ENCODE peak calls at places on chromosomes 13 and 19, in five cellular contexts. One of them, this sample, is unnamed.

GRCh38 chr19:44142014-44142523 is 715 bp downstream of the ZNF234 start:
- DNase-seq in progenitor cell of endocrine pancreas: no peak
- DNase-seq in mesothelial cell of epicardium: no peak
- DNase-seq in glutamatergic neuron: no peak
- DNase-seq in nephron progenitor cell: peak; percentile 18
- DNase-seq in this sample: no peak

GRCh38 chr13:50635504-50635903 is 208.0 kb downstream of the DLEU7 start:
- DNase-seq in nephron progenitor cell: no peak
- DNase-seq in glutamatergic neuron: no peak
- DNase-seq in mesothelial cell of epicardium: no peak
- DNase-seq in progenitor cell of endocrine pancreas: no peak
- DNase-seq in this sample: peak; percentile 28

GRCh38 chr19:13460045-13460444 is 46.2 kb downstream of the CACNA1A start:
- DNase-seq in glutamatergic neuron: no peak
- DNase-seq in nephron progenitor cell: no peak
- DNase-seq in mesothelial cell of epicardium: no peak
- DNase-seq in progenitor cell of endocrine pancreas: no peak
- DNase-seq in this sample: no peak

GRCh38 chr19:6273701-6274601 is 5.8 kb downstream of the MLLT1 start:
- DNase-seq in progenitor cell of endocrine pancreas: no peak
- DNase-seq in glutamatergic neuron: no peak
- DNase-seq in mesothelial cell of epicardium: no peak
- DNase-seq in nephron progenitor cell: peak; percentile 38
- DNase-seq in this sample: peak; percentile 25

GRCh38 chr19:31304877-31305312 is 44.3 kb downstream of the TSHZ3 start:
- DNase-seq in nephron progenitor cell: no peak
- DNase-seq in mesothelial cell of epicardium: no peak
- DNase-seq in glutamatergic neuron: no peak
- DNase-seq in progenitor cell of endocrine pancreas: no peak
- DNase-seq in this sample: no peak

GRCh38 chr13:111363121-111363520 is 42.7 kb downstream of the TEX29 start:
- DNase-seq in mesothelial cell of epicardium: no peak
- DNase-seq in progenitor cell of endocrine pancreas: no peak
- DNase-seq in nephron progenitor cell: no peak
- DNase-seq in glutamatergic neuron: no peak
- DNase-seq in this sample: no peak

GRCh38 chr13:48485447-48485846 is 47.4 kb downstream of the RCBTB2 start:
- DNase-seq in glutamatergic neuron: no peak
- DNase-seq in nephron progenitor cell: no peak
- DNase-seq in mesothelial cell of epicardium: no peak
- DNase-seq in progenitor cell of endocrine pancreas: no peak
- DNase-seq in this sample: no peak

GRCh38 chr19:19866599-19867248 is 1.0 kb downstream of the ZNF253 start:
- DNase-seq in nephron progenitor cell: peak; percentile 6
- DNase-seq in progenitor cell of endocrine pancreas: peak; percentile 35
- DNase-seq in mesothelial cell of epicardium: no peak
- DNase-seq in glutamatergic neuron: peak; percentile 74
- DNase-seq in this sample: peak; percentile 54

GRCh38 chr19:38360839-38361631 is 13.3 kb upstream of the PSMD8 start:
- DNase-seq in progenitor cell of endocrine pancreas: no peak
- DNase-seq in nephron progenitor cell: no peak
- DNase-seq in glutamatergic neuron: peak; percentile 39
- DNase-seq in mesothelial cell of epicardium: no peak
- DNase-seq in this sample: no peak

GRCh38 chr13:44218501-44219240 is 155.0 kb upstream of the SERP2 start:
- DNase-seq in nephron progenitor cell: no peak
- DNase-seq in glutamatergic neuron: no peak
- DNase-seq in progenitor cell of endocrine pancreas: no peak
- DNase-seq in mesothelial cell of epicardium: no peak
- DNase-seq in this sample: no peak

GRCh38 chr19:7637374-7638256 is 705 bp downstream of the STXBP2 start:
- DNase-seq in glutamatergic neuron: no peak
- DNase-seq in progenitor cell of endocrine pancreas: no peak
- DNase-seq in nephron progenitor cell: no peak
- DNase-seq in mesothelial cell of epicardium: no peak
- DNase-seq in this sample: no peak

DNA sequence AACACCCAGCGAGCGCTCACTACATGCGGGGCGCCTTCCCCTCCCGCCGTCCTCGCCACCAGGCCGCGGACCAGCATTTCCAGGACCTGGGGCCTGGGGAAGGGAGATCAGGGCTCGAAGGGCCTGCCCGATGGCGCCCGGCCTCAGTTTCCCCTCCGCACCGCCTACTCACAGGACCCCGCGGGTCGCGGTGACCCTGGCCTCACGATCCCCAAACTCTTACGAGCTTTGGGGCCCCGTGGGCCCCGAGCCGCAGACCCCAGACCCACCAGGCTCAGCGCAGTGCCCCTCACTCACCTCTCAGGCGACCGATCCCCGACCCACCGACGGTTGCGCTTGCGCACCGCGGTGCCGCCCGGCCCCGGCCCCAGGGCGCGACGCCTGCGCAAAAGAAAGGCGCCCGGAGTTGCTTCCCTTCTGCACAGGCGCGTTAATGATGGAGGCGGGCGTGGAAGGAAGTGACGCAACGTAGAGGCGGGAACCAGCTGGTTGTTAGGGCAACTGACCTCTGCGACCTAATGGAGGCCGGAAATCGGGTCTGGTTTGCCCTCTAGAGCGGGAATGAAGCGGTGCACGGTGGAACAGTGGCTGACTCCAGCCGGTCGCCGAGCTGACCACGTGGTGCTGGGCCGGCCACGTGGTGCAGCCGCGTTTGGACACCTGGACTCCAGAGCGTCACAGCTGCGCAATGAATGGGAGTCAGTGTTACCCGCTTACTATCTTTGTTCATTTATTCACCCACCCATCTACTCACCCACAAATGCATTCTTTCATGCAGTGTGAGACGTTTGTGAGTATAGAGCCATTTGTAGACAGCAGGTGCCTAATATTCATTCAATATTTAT is at the start of gene SGTA:
- DNase-seq in progenitor cell of endocrine pancreas: peak; percentile 96
- DNase-seq in mesothelial cell of epicardium: peak; percentile 94
- DNase-seq in nephron progenitor cell: peak; percentile 96
- DNase-seq in glutamatergic neuron: peak; percentile 96
- DNase-seq in this sample: peak; percentile 98
- TF ChIP-seq CTCF in progenitor cell of endocrine pancreas: peak; percentile 48
- TF ChIP-seq CTCF in mesothelial cell of epicardium: peak; percentile 22
- TF ChIP-seq CTCF in nephron progenitor cell: peak; percentile 31
- TF ChIP-seq CTCF in glutamatergic neuron: no peak
- TF ChIP-seq CTCF in this sample: peak; percentile 38

GRCh38 chr19:56367829-56368711 is 25.3 kb downstream of the ZNF582 start:
- DNase-seq in glutamatergic neuron: peak; percentile 97
- DNase-seq in nephron progenitor cell: peak; percentile 79
- DNase-seq in mesothelial cell of epicardium: peak; percentile 78
- DNase-seq in progenitor cell of endocrine pancreas: peak; percentile 77
- DNase-seq in this sample: peak; percentile 68
- TF ChIP-seq CTCF in glutamatergic neuron: no peak
- TF ChIP-seq CTCF in nephron progenitor cell: no peak
- TF ChIP-seq CTCF in mesothelial cell of epicardium: no peak
- TF ChIP-seq CTCF in progenitor cell of endocrine pancreas: no peak
- TF ChIP-seq CTCF in this sample: no peak

GRCh38 chr19:11597202-11598102 is at the start of gene ZNF627:
- DNase-seq in mesothelial cell of epicardium: peak; percentile 98
- DNase-seq in glutamatergic neuron: peak; percentile 99
- DNase-seq in nephron progenitor cell: peak; percentile 96
- DNase-seq in progenitor cell of endocrine pancreas: peak; percentile 97
- DNase-seq in this sample: peak; percentile 98
- TF ChIP-seq CTCF in mesothelial cell of epicardium: no peak
- TF ChIP-seq CTCF in glutamatergic neuron: peak; percentile 13
- TF ChIP-seq CTCF in nephron progenitor cell: no peak
- TF ChIP-seq CTCF in progenitor cell of endocrine pancreas: peak; percentile 20
- TF ChIP-seq CTCF in this sample: no peak

DNA sequence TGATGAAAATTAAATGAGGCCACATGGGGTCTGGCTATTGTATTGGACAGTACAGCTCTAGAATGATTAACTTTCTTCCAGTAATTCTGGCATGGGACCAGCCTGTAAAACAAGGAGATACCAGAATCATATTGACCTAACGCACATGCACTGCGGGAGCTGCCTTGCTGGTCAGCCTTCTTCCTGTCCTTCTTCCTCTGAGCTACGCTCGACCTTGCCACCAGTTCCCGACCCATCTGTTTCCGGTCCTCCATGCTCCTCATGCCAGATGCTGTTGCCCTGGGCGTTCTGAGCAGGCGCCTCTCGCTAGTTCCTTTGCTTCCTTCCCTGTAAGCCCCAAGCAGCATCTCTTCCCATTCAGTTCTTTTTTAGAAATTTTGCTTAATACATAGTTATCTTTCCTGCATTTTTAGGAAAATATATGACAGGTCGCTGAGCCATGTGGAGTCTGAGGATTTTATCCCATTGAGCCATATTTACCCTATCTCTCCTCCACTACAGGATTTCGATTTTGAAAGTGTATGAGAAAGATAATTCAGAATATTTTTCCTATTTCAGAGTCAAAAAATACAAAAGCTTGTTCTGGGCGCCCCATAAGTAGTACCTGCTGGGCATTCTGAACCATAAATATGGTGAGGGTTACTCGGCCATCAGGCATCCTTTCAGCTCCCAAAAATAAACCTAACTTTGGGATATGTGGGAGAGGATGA is 38.6 kb downstream of the TNFRSF19 start:
- DNase-seq in nephron progenitor cell: no peak
- DNase-seq in glutamatergic neuron: peak; percentile 74
- DNase-seq in progenitor cell of endocrine pancreas: no peak
- DNase-seq in mesothelial cell of epicardium: no peak
- DNase-seq in this sample: no peak
- TF ChIP-seq CTCF in nephron progenitor cell: no peak
- TF ChIP-seq CTCF in glutamatergic neuron: no peak
- TF ChIP-seq CTCF in progenitor cell of endocrine pancreas: no peak
- TF ChIP-seq CTCF in mesothelial cell of epicardium: no peak
- TF ChIP-seq CTCF in this sample: no peak

GRCh38 chr19:35978271-35978670 is 16.7 kb upstream of the SDHAF1 start:
- DNase-seq in progenitor cell of endocrine pancreas: no peak
- DNase-seq in glutamatergic neuron: no peak
- DNase-seq in nephron progenitor cell: no peak
- DNase-seq in mesothelial cell of epicardium: no peak
- DNase-seq in this sample: no peak

GRCh38 chr19:35978832-35979365 is 16.1 kb upstream of the SDHAF1 start:
- DNase-seq in glutamatergic neuron: no peak
- DNase-seq in nephron progenitor cell: no peak
- DNase-seq in progenitor cell of endocrine pancreas: no peak
- DNase-seq in mesothelial cell of epicardium: no peak
- DNase-seq in this sample: no peak

GRCh38 chr19:35973487-35973886 is 21.5 kb upstream of the SDHAF1 start:
- DNase-seq in glutamatergic neuron: no peak
- DNase-seq in nephron progenitor cell: no peak
- DNase-seq in mesothelial cell of epicardium: no peak
- DNase-seq in progenitor cell of endocrine pancreas: no peak
- DNase-seq in this sample: no peak

GRCh38 chr19:35975608-35976214 is 19.3 kb upstream of the SDHAF1 start:
- DNase-seq in glutamatergic neuron: no peak
- DNase-seq in mesothelial cell of epicardium: peak; percentile 53
- DNase-seq in progenitor cell of endocrine pancreas: peak; percentile 31
- DNase-seq in nephron progenitor cell: peak; percentile 64
- DNase-seq in this sample: peak; percentile 64

GRCh38 chr19:35977446-35978222 is 17.4 kb upstream of the SDHAF1 start:
- DNase-seq in nephron progenitor cell: no peak
- DNase-seq in mesothelial cell of epicardium: no peak
- DNase-seq in progenitor cell of endocrine pancreas: no peak
- DNase-seq in glutamatergic neuron: peak; percentile 64
- DNase-seq in this sample: no peak
- TF ChIP-seq CTCF in nephron progenitor cell: peak; percentile 23
- TF ChIP-seq CTCF in mesothelial cell of epicardium: no peak
- TF ChIP-seq CTCF in progenitor cell of endocrine pancreas: peak; percentile 40
- TF ChIP-seq CTCF in glutamatergic neuron: peak; percentile 50
- TF ChIP-seq CTCF in this sample: peak; percentile 22

GRCh38 chr13:55244991-55245644 is 1895.6 kb upstream of the PRR20A start:
- DNase-seq in progenitor cell of endocrine pancreas: no peak
- DNase-seq in mesothelial cell of epicardium: no peak
- DNase-seq in glutamatergic neuron: no peak
- DNase-seq in nephron progenitor cell: peak; percentile 14
- DNase-seq in this sample: no peak
- TF ChIP-seq CTCF in progenitor cell of endocrine pancreas: peak; percentile 70
- TF ChIP-seq CTCF in mesothelial cell of epicardium: peak; percentile 13
- TF ChIP-seq CTCF in glutamatergic neuron: peak; percentile 19
- TF ChIP-seq CTCF in nephron progenitor cell: peak; percentile 35
- TF ChIP-seq CTCF in this sample: no peak

GRCh38 chr13:45468676-45469075 is 3.9 kb downstream of the COG3 start:
- DNase-seq in glutamatergic neuron: no peak
- DNase-seq in mesothelial cell of epicardium: no peak
- DNase-seq in nephron progenitor cell: no peak
- DNase-seq in progenitor cell of endocrine pancreas: no peak
- DNase-seq in this sample: no peak

GRCh38 chr13:45472171-45472705 is 7.5 kb downstream of the COG3 start:
- DNase-seq in glutamatergic neuron: no peak
- DNase-seq in mesothelial cell of epicardium: no peak
- DNase-seq in progenitor cell of endocrine pancreas: no peak
- DNase-seq in nephron progenitor cell: no peak
- DNase-seq in this sample: no peak

GRCh38 chr13:45474584-45475454 is 10.1 kb downstream of the COG3 start:
- DNase-seq in progenitor cell of endocrine pancreas: no peak
- DNase-seq in nephron progenitor cell: no peak
- DNase-seq in mesothelial cell of epicardium: no peak
- DNase-seq in glutamatergic neuron: no peak
- DNase-seq in this sample: peak; percentile 17

DNA sequence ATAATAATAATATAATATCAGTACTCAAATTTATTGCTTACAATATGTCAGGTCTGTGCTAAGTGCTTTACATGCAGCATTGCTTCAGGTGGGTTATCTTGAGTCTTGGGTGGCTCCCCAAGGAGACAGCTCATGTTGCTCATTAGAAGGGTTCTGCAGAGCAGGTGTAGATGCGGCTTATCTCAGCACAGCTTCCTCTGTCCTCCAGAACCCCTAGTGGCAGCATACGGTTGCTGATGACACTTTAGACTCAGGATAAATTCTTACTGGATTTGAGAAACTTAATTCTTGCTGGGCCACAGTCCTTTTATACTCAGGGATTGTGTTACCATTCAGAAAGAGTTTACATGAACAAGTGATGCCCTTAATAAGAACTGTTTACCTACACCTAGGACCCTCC is 8.9 kb downstream of the COG3 start:
- DNase-seq in progenitor cell of endocrine pancreas: no peak
- DNase-seq in nephron progenitor cell: no peak
- DNase-seq in mesothelial cell of epicardium: no peak
- DNase-seq in glutamatergic neuron: no peak
- DNase-seq in this sample: peak; percentile 29
- TF ChIP-seq CTCF in progenitor cell of endocrine pancreas: peak; percentile 38
- TF ChIP-seq CTCF in nephron progenitor cell: peak; percentile 10
- TF ChIP-seq CTCF in mesothelial cell of epicardium: no peak
- TF ChIP-seq CTCF in glutamatergic neuron: peak; percentile 38
- TF ChIP-seq CTCF in this sample: no peak